ENCODE peak calls at places on chromosomes 2 and 18, in nine cellular contexts. One of them, this sample, is unnamed.
A peak's percentile ranks its signal among the peaks of the same experiment; 100 is the strongest.

GRCh38 chr18:58496937-58497336 is 132.0 kb downstream of the ALPK2 start:
- DNase-seq in body of pancreas: no peak
- DNase-seq in IMR-90: no peak
- DNase-seq in tibial nerve: no peak
- DNase-seq in spleen: no peak
- DNase-seq in testis: no peak
- DNase-seq in A549: peak; percentile 8
- DNase-seq in stomach: no peak
- DNase-seq in HepG2: peak; percentile 58
- DNase-seq in this sample: no peak

GRCh38 chr2:214158851-214159250 is 252.0 kb upstream of the VWC2L start:
- DNase-seq in stomach: no peak
- DNase-seq in spleen: no peak
- DNase-seq in IMR-90: no peak
- DNase-seq in tibial nerve: no peak
- DNase-seq in testis: no peak
- DNase-seq in HepG2: no peak
- DNase-seq in A549: no peak
- DNase-seq in body of pancreas: no peak
- DNase-seq in this sample: no peak

GRCh38 chr2:84894758-84895520 is 10.5 kb upstream of the TMSB10 start:
- DNase-seq in IMR-90: peak; percentile 52
- DNase-seq in stomach: no peak
- DNase-seq in A549: no peak
- DNase-seq in testis: no peak
- DNase-seq in body of pancreas: no peak
- DNase-seq in tibial nerve: no peak
- DNase-seq in HepG2: no peak
- DNase-seq in spleen: no peak
- DNase-seq in this sample: no peak

GRCh38 chr2:61763605-61764034 is 90.2 kb downstream of the FAM161A start:
- DNase-seq in stomach: peak; percentile 79
- DNase-seq in testis: peak; percentile 87
- DNase-seq in tibial nerve: peak; percentile 51
- DNase-seq in A549: peak; percentile 62
- DNase-seq in IMR-90: peak; percentile 89
- DNase-seq in spleen: peak; percentile 89
- DNase-seq in body of pancreas: peak; percentile 84
- DNase-seq in HepG2: peak; percentile 45
- DNase-seq in this sample: peak; percentile 94

GRCh38 chr18:8536922-8537321 is 72.3 kb upstream of the RAB12 start:
- DNase-seq in HepG2: no peak
- DNase-seq in tibial nerve: no peak
- DNase-seq in body of pancreas: no peak
- DNase-seq in testis: no peak
- DNase-seq in spleen: no peak
- DNase-seq in A549: no peak
- DNase-seq in IMR-90: no peak
- DNase-seq in stomach: no peak
- DNase-seq in this sample: no peak

GRCh38 chr18:50826027-50826426 is 6.2 kb upstream of the MRO start:
- DNase-seq in tibial nerve: no peak
- DNase-seq in IMR-90: no peak
- DNase-seq in A549: no peak
- DNase-seq in testis: no peak
- DNase-seq in stomach: no peak
- DNase-seq in spleen: no peak
- DNase-seq in body of pancreas: no peak
- DNase-seq in HepG2: no peak
- DNase-seq in this sample: no peak

GRCh38 chr2:222595573-222595972 is 60.3 kb downstream of the FARSB start:
- DNase-seq in stomach: no peak
- DNase-seq in A549: no peak
- DNase-seq in testis: no peak
- DNase-seq in spleen: no peak
- DNase-seq in IMR-90: no peak
- DNase-seq in tibial nerve: no peak
- DNase-seq in body of pancreas: no peak
- DNase-seq in HepG2: no peak
- DNase-seq in this sample: no peak

GRCh38 chr18:68499141-68499540 is 215.8 kb downstream of the TMX3 start:
- DNase-seq in stomach: no peak
- DNase-seq in testis: no peak
- DNase-seq in IMR-90: no peak
- DNase-seq in HepG2: no peak
- DNase-seq in A549: no peak
- DNase-seq in body of pancreas: no peak
- DNase-seq in spleen: no peak
- DNase-seq in tibial nerve: no peak
- DNase-seq in this sample: no peak

GRCh38 chr2:195934484-195934883 is 134.2 kb downstream of the DNAH7 start:
- DNase-seq in tibial nerve: no peak
- DNase-seq in A549: no peak
- DNase-seq in IMR-90: no peak
- DNase-seq in stomach: no peak
- DNase-seq in testis: no peak
- DNase-seq in spleen: no peak
- DNase-seq in body of pancreas: no peak
- DNase-seq in HepG2: no peak
- DNase-seq in this sample: no peak

GRCh38 chr2:184890311-184890710 is 292.0 kb downstream of the ZNF804A start:
- DNase-seq in A549: no peak
- DNase-seq in body of pancreas: no peak
- DNase-seq in stomach: no peak
- DNase-seq in tibial nerve: no peak
- DNase-seq in testis: no peak
- DNase-seq in HepG2: no peak
- DNase-seq in IMR-90: peak; percentile 3
- DNase-seq in spleen: no peak
- DNase-seq in this sample: no peak

GRCh38 chr2:121697108-121697631 is 39.5 kb downstream of the NIFK start:
- DNase-seq in spleen: no peak
- DNase-seq in A549: no peak
- DNase-seq in stomach: peak; percentile 52
- DNase-seq in body of pancreas: no peak
- DNase-seq in tibial nerve: no peak
- DNase-seq in HepG2: no peak
- DNase-seq in IMR-90: no peak
- DNase-seq in testis: no peak
- DNase-seq in this sample: no peak

GRCh38 chr18:72652990-72653593 is 109.0 kb upstream of the CBLN2 start:
- DNase-seq in A549: peak; percentile 4
- DNase-seq in spleen: no peak
- DNase-seq in testis: peak; percentile 85
- DNase-seq in HepG2: peak; percentile 48
- DNase-seq in stomach: no peak
- DNase-seq in tibial nerve: no peak
- DNase-seq in body of pancreas: peak; percentile 64
- DNase-seq in IMR-90: no peak
- DNase-seq in this sample: no peak

GRCh38 chr18:64234336-64234735 is 85.4 kb upstream of the LINC00305 start:
- DNase-seq in tibial nerve: no peak
- DNase-seq in spleen: no peak
- DNase-seq in testis: no peak
- DNase-seq in IMR-90: no peak
- DNase-seq in A549: no peak
- DNase-seq in body of pancreas: no peak
- DNase-seq in stomach: no peak
- DNase-seq in HepG2: no peak
- DNase-seq in this sample: no peak

GRCh38 chr18:79964330-79965118 is at the start of gene HSBP1L1:
- DNase-seq in spleen: peak; percentile 95
- DNase-seq in tibial nerve: no peak
- DNase-seq in HepG2: peak; percentile 65
- DNase-seq in testis: peak; percentile 52
- DNase-seq in stomach: peak; percentile 87
- DNase-seq in IMR-90: no peak
- DNase-seq in body of pancreas: peak; percentile 87
- DNase-seq in A549: peak; percentile 57
- DNase-seq in this sample: no peak

GRCh38 chr2:43345391-43345813 is 119.0 kb upstream of the ZFP36L2 start:
- DNase-seq in IMR-90: no peak
- DNase-seq in spleen: no peak
- DNase-seq in HepG2: no peak
- DNase-seq in body of pancreas: peak; percentile 14
- DNase-seq in testis: no peak
- DNase-seq in stomach: no peak
- DNase-seq in A549: no peak
- DNase-seq in tibial nerve: peak; percentile 33
- DNase-seq in this sample: peak; percentile 91
- TF ChIP-seq CTCF in IMR-90: no peak
- TF ChIP-seq CTCF in spleen: no peak
- TF ChIP-seq CTCF in HepG2: no peak
- TF ChIP-seq CTCF in body of pancreas: peak; percentile 28
- TF ChIP-seq CTCF in testis: no peak
- TF ChIP-seq CTCF in stomach: no peak
- TF ChIP-seq CTCF in A549: no peak
- TF ChIP-seq CTCF in tibial nerve: no peak
- TF ChIP-seq CTCF in this sample: no peak

DNA sequence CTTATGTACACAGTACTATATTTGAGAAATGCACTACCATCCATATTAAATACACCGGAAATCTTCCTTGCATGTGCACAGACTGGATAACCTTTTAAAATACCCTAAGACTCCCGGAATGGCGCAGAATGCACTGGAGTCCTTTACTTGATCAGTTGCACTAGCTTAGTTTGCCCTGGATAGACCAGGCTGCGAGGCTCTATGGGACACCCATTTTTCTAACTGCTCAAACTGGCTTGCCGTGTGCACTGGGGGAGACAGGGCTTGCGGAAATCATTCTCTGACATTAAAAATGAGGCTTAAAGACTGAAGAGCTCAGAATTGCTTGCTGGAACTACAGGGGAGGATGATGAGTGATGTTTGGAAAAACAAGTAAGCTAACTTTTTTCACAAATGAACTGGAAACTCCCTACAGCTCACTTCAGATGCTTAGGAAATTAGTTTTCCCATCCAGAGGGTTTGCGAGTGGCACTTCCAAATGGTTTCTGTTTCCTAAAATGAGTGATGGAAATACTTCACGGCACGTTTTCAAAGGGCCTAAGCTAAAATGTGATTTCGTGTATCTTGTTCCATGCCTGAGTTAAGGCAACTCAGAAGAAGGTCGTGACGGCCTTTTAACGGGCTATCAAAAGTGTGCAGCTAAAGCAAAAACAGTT is 2.7 kb downstream of the NCK2 start:
- DNase-seq in spleen: no peak
- DNase-seq in IMR-90: peak; percentile 18
- DNase-seq in body of pancreas: no peak
- DNase-seq in testis: no peak
- DNase-seq in stomach: no peak
- DNase-seq in A549: no peak
- DNase-seq in tibial nerve: no peak
- DNase-seq in HepG2: no peak
- DNase-seq in this sample: no peak
- H3K4me3 ChIP-seq in spleen: peak overlapping the region; percentile 90
- H3K4me3 ChIP-seq in IMR-90: no peak overlapping the region
- H3K4me3 ChIP-seq in body of pancreas: no peak overlapping the region
- H3K4me3 ChIP-seq in testis: no peak overlapping the region
- H3K4me3 ChIP-seq in stomach: peak overlapping the region; percentile 98
- H3K4me3 ChIP-seq in A549: no peak overlapping the region
- H3K4me3 ChIP-seq in tibial nerve: peak overlapping the region; percentile 83
- H3K4me3 ChIP-seq in HepG2: no peak overlapping the region
- H3K4me3 ChIP-seq in this sample: no peak overlapping the region

GRCh38 chr2:23595601-23596251 is 210.7 kb downstream of the KLHL29 start:
- DNase-seq in tibial nerve: no peak
- DNase-seq in IMR-90: peak; percentile 13
- DNase-seq in HepG2: peak; percentile 45
- DNase-seq in stomach: no peak
- DNase-seq in A549: no peak
- DNase-seq in body of pancreas: peak; percentile 46
- DNase-seq in testis: no peak
- DNase-seq in spleen: peak; percentile 64
- DNase-seq in this sample: no peak

GRCh38 chr2:23594079-23594494 is 209.1 kb downstream of the KLHL29 start:
- DNase-seq in testis: peak; percentile 33
- DNase-seq in HepG2: no peak
- DNase-seq in body of pancreas: peak; percentile 26
- DNase-seq in IMR-90: no peak
- DNase-seq in tibial nerve: no peak
- DNase-seq in A549: no peak
- DNase-seq in spleen: peak; percentile 59
- DNase-seq in stomach: no peak
- DNase-seq in this sample: no peak

GRCh38 chr2:23595021-23595420 is 210.0 kb downstream of the KLHL29 start:
- DNase-seq in IMR-90: no peak
- DNase-seq in tibial nerve: no peak
- DNase-seq in body of pancreas: no peak
- DNase-seq in spleen: peak; percentile 22
- DNase-seq in stomach: no peak
- DNase-seq in testis: no peak
- DNase-seq in A549: no peak
- DNase-seq in HepG2: no peak
- DNase-seq in this sample: no peak

GRCh38 chr2:23597687-23598086 is 212.7 kb downstream of the KLHL29 start:
- DNase-seq in spleen: peak; percentile 62
- DNase-seq in HepG2: no peak
- DNase-seq in testis: no peak
- DNase-seq in body of pancreas: no peak
- DNase-seq in tibial nerve: no peak
- DNase-seq in stomach: no peak
- DNase-seq in IMR-90: no peak
- DNase-seq in A549: no peak
- DNase-seq in this sample: no peak

DNA sequence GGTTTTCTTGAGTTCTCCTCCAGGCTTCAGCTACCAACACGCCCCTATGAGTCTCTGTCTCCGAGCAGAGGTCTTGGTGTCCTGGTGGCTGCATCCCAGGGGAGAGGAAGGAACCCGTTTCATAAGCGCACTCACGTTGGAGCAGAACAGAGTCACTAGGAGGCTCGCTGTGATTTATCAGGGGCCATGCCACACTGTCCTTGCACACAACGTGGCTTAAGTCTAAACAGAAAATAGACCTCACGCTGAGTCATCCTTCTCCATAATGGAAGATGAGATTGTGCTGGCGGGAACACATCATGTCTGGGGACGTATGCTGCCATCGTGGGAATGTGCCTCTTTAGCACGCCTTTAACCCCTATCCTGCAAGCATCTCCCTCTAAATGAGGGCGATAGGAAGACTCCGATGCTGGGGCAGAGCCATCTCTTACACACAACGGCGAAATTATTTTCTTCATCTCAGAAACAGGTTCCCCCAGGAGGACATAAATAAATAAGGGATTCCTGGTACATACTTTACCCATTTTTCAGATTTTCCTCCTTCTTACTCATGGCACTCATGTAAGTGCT is 211.4 kb downstream of the KLHL29 start:
- DNase-seq in stomach: no peak
- DNase-seq in body of pancreas: no peak
- DNase-seq in testis: no peak
- DNase-seq in spleen: no peak
- DNase-seq in IMR-90: peak; percentile 67
- DNase-seq in tibial nerve: no peak
- DNase-seq in HepG2: no peak
- DNase-seq in A549: no peak
- DNase-seq in this sample: no peak
- TF ChIP-seq POLR2A in stomach: no peak
- TF ChIP-seq POLR2A in body of pancreas: no peak
- TF ChIP-seq POLR2A in testis: no peak
- TF ChIP-seq POLR2A in spleen: no peak
- TF ChIP-seq POLR2A in IMR-90: no peak
- TF ChIP-seq POLR2A in tibial nerve: no peak
- TF ChIP-seq POLR2A in HepG2: no peak
- TF ChIP-seq POLR2A in A549: no peak
- TF ChIP-seq POLR2A in this sample: no peak

GRCh38 chr2:36708119-36708741 is 11.7 kb downstream of the VIT start:
- DNase-seq in body of pancreas: no peak
- DNase-seq in spleen: no peak
- DNase-seq in A549: no peak
- DNase-seq in HepG2: no peak
- DNase-seq in testis: peak; percentile 28
- DNase-seq in stomach: no peak
- DNase-seq in IMR-90: peak; percentile 17
- DNase-seq in tibial nerve: peak; percentile 30
- DNase-seq in this sample: peak; percentile 34
- TF ChIP-seq CTCF in body of pancreas: no peak
- TF ChIP-seq CTCF in spleen: no peak
- TF ChIP-seq CTCF in A549: no peak
- TF ChIP-seq CTCF in HepG2: no peak
- TF ChIP-seq CTCF in testis: peak; percentile 31
- TF ChIP-seq CTCF in stomach: no peak
- TF ChIP-seq CTCF in IMR-90: no peak
- TF ChIP-seq CTCF in tibial nerve: no peak
- TF ChIP-seq CTCF in this sample: no peak